ENCODE peak calls at places on chromosomes 7 and 10, in five cellular contexts. Q, X, D, L and S are unnamed samples. For H3K4me1, the result is how much of the 10 kb centered on the place peaks cover.

GRCh38 chr7:83427929-83428328 is 221.0 kb downstream of the SEMA3E start:
- DNase-seq in D (peak), X (no peak), L (no peak), Q (no peak), S (no peak)

GRCh38 chr10:14838582-14839304 is 637 bp downstream of the HSPA14 start:
- DNase-seq in L (peak), Q (no peak), X (peak), D (peak), S (peak)

GRCh38 chr10:34139559-34139958 is 675.5 kb downstream of the PARD3 start:
- DNase-seq in L (no peak), X (no peak), Q (peak), D (no peak), S (no peak)

GRCh38 chr10:58027431-58027830 is 240.3 kb downstream of the IPMK start:
- DNase-seq in L (no peak), X (no peak), Q (peak), D (no peak), S (no peak)

GRCh38 chr10:89846786-89847185 is 145.4 kb downstream of the KIF20B start:
- DNase-seq in X (no peak), L (no peak), D (no peak), Q (no peak), S (no peak)

GRCh38 chr10:5317547-5318107 is 47.1 kb upstream of the UCN3 start:
- DNase-seq in D (peak), X (no peak), L (no peak), Q (peak), S (no peak)

GRCh38 chr10:43980715-43981114 is 332.0 kb upstream of the ZNF32 start:
- DNase-seq in D (no peak), L (no peak), X (no peak), Q (no peak), S (no peak)

GRCh38 chr7:117673367-117673766 is 193.5 kb downstream of the CFTR start:
- DNase-seq in D (peak), Q (no peak), X (peak), L (peak), S (peak)

GRCh38 chr7:54785261-54785660 is 26.2 kb upstream of the SEC61G start:
- DNase-seq in L (no peak), X (no peak), Q (peak), D (peak), S (no peak)

GRCh38 chr10:1402016-1402820 is 335.1 kb downstream of the ADARB2 start:
- DNase-seq in Q (no peak), X (peak), L (peak), D (no peak), S (no peak)

GRCh38 chr7:82017334-82017943 is 247.6 kb upstream of the HGF start:
- DNase-seq in D (peak), L (no peak), X (no peak), Q (peak), S (no peak)

GRCh38 chr7:69564454-69565417 is 33.5 kb upstream of the AUTS2 start:
- DNase-seq in L (peak), X (no peak), Q (no peak), D (no peak), S (no peak)

GRCh38 chr10:11164806-11165590 is 147.3 kb downstream of the CELF2 start:
- DNase-seq in D (peak), X (peak), Q (peak), L (peak), S (peak)

GRCh38 chr10:34346516-34347150 is 468.5 kb downstream of the PARD3 start:
- DNase-seq in D (no peak), X (no peak), L (no peak), Q (peak), S (no peak)

GRCh38 chr10:130889240-130889639 is 422.3 kb downstream of the TCERG1L start:
- DNase-seq in D (no peak), X (no peak), Q (no peak), L (no peak), S (no peak)

GRCh38 chr7:73749931-73750776 is 11.6 kb upstream of the ABHD11 start:
- DNase-seq in L (no peak), Q (no peak), D (no peak), X (no peak), S (no peak)

GRCh38 chr10:28094121-28094520 is 95.2 kb upstream of the ODAD2 start:
- DNase-seq in L (no peak), Q (no peak), X (no peak), D (no peak), S (no peak)

GRCh38 chr7:18693401-18693800 is 197.9 kb downstream of the HDAC9 start:
- DNase-seq in L (no peak), X (no peak), D (peak), Q (peak), S (no peak)

GRCh38 chr7:141648276-141649114 is 53.5 kb downstream of the DENND11 start:
- DNase-seq in D (no peak), L (no peak), X (no peak), Q (no peak), S (no peak)

GRCh38 chr10:89515031-89515841 is 20.2 kb downstream of the SLC16A12 start:
- DNase-seq in L (no peak), Q (peak), D (peak), X (no peak), S (no peak)

GRCh38 chr7:13069832-13070231 is 382.4 kb downstream of the ARL4A start:
- DNase-seq in Q (peak), L (no peak), X (no peak), D (no peak), S (no peak)

GRCh38 chr7:76281006-76281705 is 21.3 kb upstream of the HSPB1 start:
- DNase-seq in Q (no peak), X (no peak), L (no peak), D (no peak), S (no peak)

GRCh38 chr10:81127931-81128330 is 590.2 kb downstream of the SH2D4B start:
- DNase-seq in D (no peak), L (no peak), Q (no peak), X (no peak), S (no peak)

GRCh38 chr7:154178890-154179289 is 126.7 kb downstream of the DPP6 start:
- DNase-seq in D (peak), L (no peak), Q (no peak), X (no peak), S (no peak)

GRCh38 chr7:140667476-140667875 is 5.3 kb upstream of the ADCK2 start:
- DNase-seq in L (no peak), D (no peak), Q (no peak), X (no peak), S (no peak)

GRCh38 chr7:116528008-116528789 is 3.4 kb downstream of the CAV1 start:
- DNase-seq in X (no peak), L (no peak), Q (peak), D (peak), S (no peak)

GRCh38 chr7:125651823-125652528 is 722.4 kb upstream of the POT1 start:
- DNase-seq in D (peak), L (peak), X (no peak), Q (no peak), S (no peak)

GRCh38 chr7:101864039-101864438 is 46.6 kb downstream of the CUX1 start:
- DNase-seq in X (no peak), Q (no peak), L (no peak), D (no peak), S (no peak)
- H3K4me2 ChIP-seq in X (no peak), Q (no peak), L (no peak), D (no peak), S (no peak)

DNA sequence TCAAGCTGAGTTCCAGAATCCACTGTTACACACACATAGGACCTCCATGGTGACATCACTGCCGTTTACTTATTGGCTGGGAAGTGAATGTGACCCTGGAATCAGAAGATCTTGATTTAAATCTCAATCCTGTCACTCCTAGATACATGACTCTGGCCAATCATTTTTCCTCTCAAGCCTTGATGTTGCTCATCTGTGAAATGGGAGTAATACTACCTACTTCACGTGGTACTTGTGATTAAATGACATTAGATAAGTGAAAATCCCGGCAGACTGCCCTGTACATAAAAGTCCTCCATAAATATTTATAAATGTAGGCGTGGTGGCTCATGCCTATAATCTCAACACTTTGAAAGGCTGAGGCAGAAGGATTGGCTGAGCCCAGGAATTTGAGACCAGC is 88.0 kb upstream of the SVIL start:
- DNase-seq in X (no peak), Q (no peak), L (no peak), D (no peak), S (no peak)
- H3K4me1 ChIP-seq in X (under half), Q (under half), L (under half), D (under half), S (under half)

DNA sequence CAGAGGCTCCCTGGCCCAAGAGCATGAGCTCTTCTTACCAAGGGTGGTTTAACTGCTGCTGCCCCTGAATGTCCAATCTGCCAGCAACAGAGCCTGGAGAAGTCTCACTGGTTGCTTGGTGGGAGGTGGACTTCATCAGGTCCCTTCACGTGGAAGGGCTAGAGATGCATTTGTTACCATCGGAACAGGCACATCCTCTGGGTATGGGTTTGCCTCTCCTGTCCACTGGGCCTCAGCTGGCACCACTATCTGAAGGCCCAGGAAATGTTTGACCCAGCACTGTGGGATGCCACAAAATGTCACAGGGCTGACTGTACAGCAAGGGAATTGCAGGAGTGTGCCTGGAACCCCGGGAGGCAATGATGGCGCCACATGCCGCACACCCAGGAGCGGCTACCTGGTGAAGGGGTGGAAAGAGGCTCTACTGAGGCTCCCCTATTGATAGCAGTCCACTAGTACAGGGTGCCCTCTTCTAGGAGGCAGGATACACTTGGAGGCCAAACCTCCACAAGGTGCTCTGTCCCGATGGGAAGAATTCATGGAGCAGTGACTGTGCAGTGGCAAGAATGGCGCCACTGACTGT is 603.1 kb upstream of the MGMT start:
- DNase-seq in L (no peak), D (no peak), Q (no peak), X (peak), S (no peak)
- H2BK5ac ChIP-seq in L (no peak), D (no peak), Q (no peak), X (no peak), S (no peak)

GRCh38 chr7:151866028-151866427 is 10.9 kb downstream of the PRKAG2 start:
- DNase-seq in Q (no peak), D (no peak), X (no peak), L (no peak), S (no peak)
- H3K4me2 ChIP-seq in Q (no peak), D (no peak), X (no peak), L (no peak), S (no peak)

GRCh38 chr7:142802301-142802700 is 31.5 kb downstream of the PRSS2 start:
- DNase-seq in L (peak), X (no peak), D (no peak), Q (no peak), S (no peak)
- H3K4me1 ChIP-seq in L (under half), X (under half), D (under half), Q (under half), S (under half)

GRCh38 chr7:149838992-149839408 is 825 bp downstream of the ZNF862 start:
- DNase-seq in D (peak), X (no peak), L (no peak), Q (peak), S (peak)
- H2BK5ac ChIP-seq in D (no peak), X (no peak), L (no peak), Q (peak), S (no peak)

GRCh38 chr10:100868391-100868790 is 44.4 kb upstream of the SLF2 start:
- DNase-seq in D (no peak), X (no peak), Q (no peak), L (no peak), S (no peak)
- H3K4me2 ChIP-seq in D (no peak), X (no peak), Q (no peak), L (no peak), S (no peak)

DNA sequence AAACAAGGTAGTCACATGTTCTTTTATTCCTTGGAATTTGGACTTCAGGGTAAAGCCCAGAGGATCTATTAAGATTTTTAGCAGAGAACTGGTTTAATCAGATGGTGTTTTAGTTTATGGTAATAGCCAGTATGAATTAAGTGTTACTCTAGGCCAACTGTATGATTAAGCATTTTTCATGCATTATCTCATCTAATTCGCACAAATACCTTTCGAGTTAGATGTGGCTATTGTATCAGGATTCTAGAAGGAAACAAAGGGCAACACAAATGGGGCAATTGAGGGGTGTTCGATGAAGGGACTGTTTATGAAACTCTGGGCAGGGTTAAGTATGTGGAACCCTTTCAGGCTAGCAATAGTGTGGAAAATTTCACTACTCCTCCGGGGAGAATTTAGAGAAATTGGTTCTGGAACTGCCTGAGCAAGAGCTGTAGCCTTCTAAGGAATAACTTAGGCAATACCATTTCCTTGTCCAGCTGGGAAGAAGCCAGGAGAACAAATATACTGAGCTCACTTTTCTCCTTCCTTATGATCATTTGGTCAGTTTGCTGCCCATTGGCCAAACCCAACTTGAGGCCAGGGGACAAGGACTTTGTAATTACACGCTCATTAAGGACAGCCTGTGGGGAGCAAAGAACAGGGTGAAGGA is 319.0 kb upstream of the FZD1 start:
- DNase-seq in L (no peak), D (no peak), X (no peak), Q (peak), S (no peak)
- H3K4me1 ChIP-seq in L (under half), D (under half), X (under half), Q (under half), S (under half)

GRCh38 chr7:42135728-42136127 is 101.3 kb downstream of the GLI3 start:
- DNase-seq in D (no peak), Q (no peak), L (no peak), X (no peak), S (no peak)
- H2BK5ac ChIP-seq in D (no peak), Q (no peak), L (no peak), X (no peak), S (no peak)